ENCODE peak calls at places on chromosomes 3 and 15, in five cellular contexts. X, C, O, Y and P are unnamed samples.

GRCh38 chr15:52483712-52484111 is 45.0 kb downstream of the MYO5A start:
- DNase-seq in X (no peak), C (peak), O (no peak), Y (no peak), P (no peak)

GRCh38 chr3:134036291-134036690 is 6.6 kb upstream of the SLCO2A1 start:
- DNase-seq in X (no peak), C (no peak), O (no peak), Y (no peak), P (no peak)

GRCh38 chr3:27391796-27392195 is 22.6 kb upstream of the NEK10 start:
- DNase-seq in X (no peak), C (peak), O (no peak), Y (no peak), P (no peak)

GRCh38 chr3:179840985-179841384 is 188.1 kb downstream of the USP13 start:
- DNase-seq in X (no peak), C (peak), O (no peak), Y (no peak), P (no peak)

GRCh38 chr15:100250166-100250800 is 91.5 kb downstream of the ADAMTS17 start:
- DNase-seq in X (no peak), C (no peak), O (no peak), Y (no peak), P (no peak)

GRCh38 chr3:196712514-196713413 is 587 bp downstream of the PIGX start:
- DNase-seq in X (peak), C (peak), O (no peak), Y (peak), P (no peak)

GRCh38 chr15:36756707-36757106 is 177.3 kb downstream of the CDIN1 start:
- DNase-seq in X (no peak), C (no peak), O (no peak), Y (no peak), P (no peak)

GRCh38 chr15:68503791-68504720 is 72.1 kb upstream of the ITGA11 start:
- DNase-seq in X (peak), C (peak), O (no peak), Y (no peak), P (no peak)

GRCh38 chr3:107729686-107730085 is 206.9 kb downstream of the BBX start:
- DNase-seq in X (no peak), C (no peak), O (no peak), Y (no peak), P (no peak)

GRCh38 chr3:72265250-72265649 is 480.3 kb upstream of the PROK2 start:
- DNase-seq in X (no peak), C (no peak), O (no peak), Y (no peak), P (no peak)

GRCh38 chr3:157079677-157080369 is 80.1 kb downstream of the CCNL1 start:
- DNase-seq in X (no peak), C (no peak), O (no peak), Y (no peak), P (no peak)

GRCh38 chr3:148998715-148999413 is 7.5 kb downstream of the GYG1 start:
- DNase-seq in X (no peak), C (no peak), O (no peak), Y (no peak), P (no peak)

GRCh38 chr3:50447290-50447840 is 56.1 kb downstream of the CACNA2D2 start:
- DNase-seq in X (peak), C (no peak), O (no peak), Y (no peak), P (no peak)

GRCh38 chr3:186241910-186242821 is 119.9 kb downstream of the DGKG start:
- DNase-seq in X (peak), C (peak), O (peak), Y (peak), P (peak)

GRCh38 chr3:97864-98263 is 98.7 kb upstream of the CHL1 start:
- DNase-seq in X (no peak), C (no peak), O (no peak), Y (no peak), P (no peak)

GRCh38 chr3:100525753-100526612 is 33.6 kb downstream of the TMEM45A start:
- DNase-seq in X (no peak), C (peak), O (no peak), Y (no peak), P (no peak)

GRCh38 chr3:34033840-34034239 is 235.4 kb downstream of the PDCD6IP start:
- DNase-seq in X (no peak), C (no peak), O (no peak), Y (no peak), P (no peak)

GRCh38 chr15:93037341-93038063 is 51.5 kb downstream of the RGMA start:
- DNase-seq in X (no peak), C (peak), O (no peak), Y (no peak), P (no peak)

GRCh38 chr15:32878342-32878741 is 160.5 kb downstream of the GREM1 start:
- DNase-seq in X (no peak), C (no peak), O (no peak), Y (no peak), P (no peak)

GRCh38 chr15:82393671-82394070 is 35.9 kb upstream of the GOLGA6L9 start:
- DNase-seq in X (no peak), C (peak), O (no peak), Y (no peak), P (no peak)

GRCh38 chr3:134334231-134334900 is 39.9 kb downstream of the AMOTL2 start:
- DNase-seq in X (no peak), C (peak), O (no peak), Y (no peak), P (no peak)

GRCh38 chr3:193132923-193133463 is 108.0 kb upstream of the PLAAT1 start:
- DNase-seq in X (no peak), C (peak), O (no peak), Y (no peak), P (no peak)

GRCh38 chr3:97256060-97256459 is 441.7 kb downstream of the EPHA6 start:
- DNase-seq in X (no peak), C (no peak), O (no peak), Y (no peak), P (no peak)

GRCh38 chr15:35876762-35877161 is 330.8 kb upstream of the DPH6 start:
- DNase-seq in X (no peak), C (no peak), O (no peak), Y (no peak), P (no peak)

GRCh38 chr15:48590704-48591103 is 54.8 kb downstream of the FBN1 start:
- DNase-seq in X (no peak), C (no peak), O (no peak), Y (no peak), P (no peak)

GRCh38 chr3:128318275-128318920 is 148.3 kb downstream of the DNAJB8 start:
- DNase-seq in X (no peak), C (no peak), O (no peak), Y (no peak), P (no peak)

GRCh38 chr3:196179380-196180308 is 31.6 kb downstream of the ZDHHC19 start:
- DNase-seq in X (no peak), C (peak), O (peak), Y (peak), P (peak)

GRCh38 chr15:81309647-81310460 is 14.1 kb downstream of the STARD5 start:
- DNase-seq in X (no peak), C (no peak), O (no peak), Y (no peak), P (no peak)

DNA sequence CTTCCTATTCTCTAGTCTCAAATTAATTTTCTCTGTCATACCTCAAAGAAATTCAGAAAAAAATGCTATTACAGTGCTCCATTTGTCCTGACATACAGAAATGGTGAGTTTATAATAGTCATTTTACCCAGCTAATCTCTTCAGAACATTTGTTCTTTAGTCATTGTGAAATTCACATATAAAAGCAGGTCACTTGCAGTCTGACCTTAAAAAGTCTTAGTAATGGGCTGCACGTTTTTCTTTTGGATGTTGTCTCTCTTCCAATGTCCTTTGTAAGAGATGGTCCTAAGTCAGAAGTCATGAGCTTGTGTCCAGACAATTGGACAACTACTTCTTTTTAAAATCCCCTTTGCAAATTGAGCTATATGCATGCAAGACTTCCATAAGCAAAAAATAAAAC is 17.0 kb upstream of the IL1RAP start:
- DNase-seq in X (no peak), C (no peak), O (no peak), Y (no peak), P (no peak)
- TF ChIP-seq CTCF in X (no peak), C (no peak), O (no peak), Y (no peak), P (no peak)

DNA sequence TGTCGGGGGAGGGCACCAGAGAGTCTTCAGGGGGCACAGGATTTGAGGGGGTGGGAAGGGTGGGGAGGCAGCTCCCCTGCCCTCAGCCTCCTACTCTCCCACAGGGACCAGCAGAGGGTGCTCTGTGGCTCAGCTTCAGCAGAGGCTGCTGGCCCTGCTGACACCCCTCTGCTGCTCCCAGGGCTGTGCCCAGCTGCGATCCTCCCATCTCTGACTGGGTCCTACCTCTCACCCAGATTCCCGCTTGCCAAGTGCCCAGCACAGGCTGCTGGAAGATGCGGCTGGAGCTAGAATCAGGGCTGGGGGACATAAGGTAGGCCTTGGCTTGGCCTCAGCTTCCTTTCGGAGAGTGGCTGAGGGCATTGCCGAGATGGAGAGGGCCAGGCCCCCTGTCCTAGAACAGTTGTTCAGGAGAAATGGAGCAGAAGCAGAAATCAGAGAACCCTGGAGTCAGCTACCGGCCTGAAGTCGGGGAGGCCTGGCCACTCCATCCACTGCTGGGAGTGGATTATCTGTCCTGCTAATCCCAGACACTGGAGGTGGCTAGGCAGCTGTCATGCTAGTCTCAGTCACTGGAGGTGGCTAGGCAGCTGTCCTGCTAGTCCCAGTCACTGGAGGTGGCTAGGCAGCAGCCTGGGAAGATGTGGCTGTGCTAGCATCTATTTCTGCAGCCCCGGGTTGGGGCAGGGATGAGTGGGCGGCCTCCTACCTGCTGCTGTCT is 3.9 kb downstream of the GRM2 start:
- DNase-seq in X (no peak), C (no peak), O (no peak), Y (peak), P (no peak)
- TF ChIP-seq CTCF in X (no peak), C (no peak), O (peak), Y (no peak), P (no peak)

GRCh38 chr3:69143055-69143454 is 20.7 kb upstream of the LMOD3 start:
- DNase-seq in X (no peak), C (no peak), O (no peak), Y (no peak), P (no peak)
- TF ChIP-seq CTCF in X (no peak), C (no peak), O (no peak), Y (no peak), P (no peak)

DNA sequence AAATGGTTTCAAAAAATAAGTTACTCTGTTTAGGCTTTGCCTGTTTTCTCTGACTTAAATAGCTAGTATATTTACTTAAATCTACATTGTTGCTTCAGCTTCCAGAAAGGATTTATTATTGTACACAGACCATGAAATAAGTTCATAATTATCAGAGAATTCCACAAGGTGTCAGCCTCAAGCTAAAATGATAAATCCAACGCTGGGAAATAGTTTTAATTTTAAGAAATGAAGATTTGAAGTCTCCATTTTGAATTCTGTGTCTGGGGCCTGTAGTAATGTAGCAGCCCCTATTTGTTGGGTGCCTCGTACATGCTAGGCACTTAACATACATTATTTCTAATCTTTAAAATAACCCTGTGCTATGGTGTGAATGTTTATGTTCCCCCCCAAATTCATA is 92.6 kb upstream of the KCNMB2 start:
- DNase-seq in X (no peak), C (peak), O (no peak), Y (no peak), P (no peak)
- TF ChIP-seq CTCF in X (no peak), C (no peak), O (no peak), Y (no peak), P (no peak)

GRCh38 chr3:56787258-56787777 is 14.4 kb downstream of the ARHGEF3 start:
- DNase-seq in X (no peak), C (no peak), O (no peak), Y (no peak), P (no peak)

GRCh38 chr3:56792201-56792600 is 9.5 kb downstream of the ARHGEF3 start:
- DNase-seq in X (no peak), C (no peak), O (no peak), Y (no peak), P (no peak)

GRCh38 chr3:56787784-56788256 is 13.9 kb downstream of the ARHGEF3 start:
- DNase-seq in X (no peak), C (no peak), O (peak), Y (no peak), P (no peak)

GRCh38 chr3:56788506-56788905 is 13.2 kb downstream of the ARHGEF3 start:
- DNase-seq in X (no peak), C (no peak), O (no peak), Y (no peak), P (no peak)

GRCh38 chr3:56790016-56790950 is 11.5 kb downstream of the ARHGEF3 start:
- DNase-seq in X (no peak), C (no peak), O (no peak), Y (no peak), P (no peak)
- TF ChIP-seq CTCF in X (no peak), C (no peak), O (no peak), Y (no peak), P (no peak)

DNA sequence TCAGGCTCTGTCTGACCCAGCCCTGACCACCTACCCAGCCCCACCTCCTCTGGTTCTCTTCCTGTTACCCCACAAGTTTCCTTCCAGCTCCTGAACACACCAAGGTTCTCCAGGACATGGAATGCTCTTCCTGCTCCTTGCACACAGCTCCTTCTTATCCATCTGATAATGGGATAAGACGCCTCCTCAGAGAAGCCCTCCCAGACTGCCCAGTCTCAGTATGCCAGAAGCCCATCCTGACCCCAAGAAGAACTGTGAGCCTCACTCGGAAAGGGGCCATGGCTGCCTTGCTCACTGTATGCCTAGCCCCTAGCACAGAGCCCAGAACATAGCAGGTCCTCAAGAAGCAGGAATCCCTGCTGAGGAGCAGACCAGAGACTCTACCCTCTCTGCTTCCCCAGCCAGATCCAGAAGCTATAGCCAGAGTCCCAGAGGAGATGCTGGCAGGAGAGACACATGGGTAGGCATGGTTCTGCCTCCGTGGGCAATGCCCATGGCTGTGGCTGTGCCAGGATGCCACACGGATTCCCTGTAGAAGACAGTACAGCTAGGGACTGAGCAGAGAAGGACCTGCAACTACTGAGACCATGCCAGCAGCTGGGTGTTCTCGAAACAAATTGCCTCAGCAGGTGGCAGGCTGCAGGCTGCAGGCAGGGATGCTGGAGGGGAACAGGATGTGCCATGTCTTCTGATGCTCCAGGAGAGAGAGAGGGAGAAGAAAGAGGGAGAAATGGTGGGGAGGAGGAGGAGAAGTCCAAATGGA is 74.0 kb upstream of the LINGO1 start:
- DNase-seq in X (no peak), C (no peak), O (no peak), Y (no peak), P (no peak)
- TF ChIP-seq CTCF in X (no peak), C (no peak), O (no peak), Y (no peak), P (no peak)

GRCh38 chr3:52820741-52821140 is 9.7 kb downstream of the ITIH4 start:
- DNase-seq in X (no peak), C (peak), O (no peak), Y (no peak), P (peak)
- TF ChIP-seq CTCF in X (no peak), C (peak), O (peak), Y (peak), P (peak)